ENCODE peak calls at places on chromosomes 1 and 21, in six cellular contexts. C is activated T-helper 1 cell treated with anti-CD3 and anti-CD28 coated beads, Interleukin-12 subunit alpha, Interleukin-12 subunit beta, Interleukin-2, Interleukin-4 antibody, amounts not matched to agents 30 ng/mL and 10 ng/mL and 1 ng/mL, durations not matched to agents 14 hours and 24 hours and 36 hours; H is stimulated activated CD4-positive, alpha-beta T cell treated with anti-CD3 and anti-CD28 coated beads, Interleukin-2, amount 100 ng/mL, for 48 hours; Z is epithelial cell of esophagus; S is psoas muscle; D is upper lobe of right lung. K is an unnamed sample.
A peak's percentile ranks its signal among the peaks of the same experiment; 100 is the strongest.

GRCh38 chr1:56576880-56577858 is 2.2 kb downstream of the PLPP3 start:
- DNase-seq in C (no peak), H (no peak), Z (peak; percentile 37), S (no peak), D (no peak), K (no peak)

GRCh38 chr21:44618909-44619308 is 7.0 kb downstream of the KRTAP10-8 start:
- DNase-seq in C (peak; percentile 50), H (peak; percentile 19), Z (no peak), S (no peak), D (no peak), K (no peak)

GRCh38 chr1:62407398-62408009 is 29.3 kb upstream of the USP1 start:
- DNase-seq in C (no peak), H (peak; percentile 4), Z (peak; percentile 68), S (no peak), D (no peak), K (no peak)

GRCh38 chr1:51512611-51513010 is 6.5 kb downstream of the EPS15 start:
- DNase-seq in C (no peak), H (no peak), Z (no peak), S (no peak), D (no peak), K (no peak)

GRCh38 chr1:98059616-98060015 is 138.8 kb upstream of the DPYD start:
- DNase-seq in C (no peak), H (no peak), Z (peak; percentile 18), S (no peak), D (no peak), K (no peak)

GRCh38 chr1:62138029-62138428 is 56.6 kb upstream of the L1TD1 start:
- DNase-seq in C (no peak), H (no peak), Z (no peak), S (no peak), D (no peak), K (no peak)

GRCh38 chr1:241600496-241600901 is 39.7 kb downstream of the CHML start:
- DNase-seq in C (no peak), H (no peak), Z (peak; percentile 46), S (no peak), D (no peak), K (no peak)

GRCh38 chr1:183674339-183674738 is 21.2 kb upstream of the APOBEC4 start:
- DNase-seq in C (no peak), H (no peak), Z (no peak), S (no peak), D (no peak), K (no peak)

GRCh38 chr21:25831300-25831699 is 96.5 kb downstream of the GABPA start:
- DNase-seq in C (no peak), H (peak; percentile 3), Z (peak; percentile 22), S (no peak), D (no peak), K (no peak)

K was measured in HL-60.